ENCODE peak calls at places on chromosome 13, in nine cellular contexts. J, U, P, D, W, L, V, A and Z are unnamed samples.

GRCh38 chr13:29676941-29677452 is 81.5 kb upstream of the SLC7A1 start:
- DNase-seq in V (no peak), A (no peak), P (no peak), L (peak; percentile 7), D (no peak), W (no peak), J (no peak), U (no peak), Z (no peak)

GRCh38 chr13:30710442-30710841 is 24.9 kb upstream of the ALOX5AP start:
- DNase-seq in L (no peak), V (no peak), W (no peak), A (no peak), J (no peak), P (no peak), D (no peak), U (no peak), Z (no peak)

GRCh38 chr13:73657821-73658540 is 476.2 kb downstream of the KLF12 start:
- DNase-seq in P (peak; percentile 19), W (no peak), D (no peak), U (no peak), V (no peak), J (peak; percentile 14), L (no peak), A (no peak), Z (peak; percentile 96)

GRCh38 chr13:100803091-100803490 is 128.5 kb upstream of the TMTC4 start:
- DNase-seq in J (no peak), V (no peak), L (no peak), U (no peak), W (no peak), D (no peak), P (no peak), A (no peak), Z (no peak)

GRCh38 chr13:101785858-101786257 is 333.4 kb downstream of the ITGBL1 start:
- DNase-seq in A (peak; percentile 77), W (no peak), V (no peak), P (no peak), J (no peak), U (no peak), D (peak; percentile 63), L (peak; percentile 64), Z (peak; percentile 61)

GRCh38 chr13:70668293-70668692 is 560.0 kb upstream of the KLHL1 start:
- DNase-seq in U (no peak), A (peak; percentile 73), P (no peak), L (peak; percentile 61), J (no peak), V (no peak), D (no peak), W (no peak), Z (no peak)

GRCh38 chr13:40345654-40346372 is 320.6 kb downstream of the FOXO1 start:
- DNase-seq in J (no peak), U (no peak), D (no peak), P (no peak), A (peak; percentile 18), L (peak; percentile 37), V (no peak), W (no peak), Z (no peak)

GRCh38 chr13:20720499-20720898 is 17.0 kb downstream of the IL17D start:
- DNase-seq in L (no peak), D (no peak), V (no peak), P (no peak), A (no peak), U (no peak), W (no peak), J (no peak), Z (no peak)

GRCh38 chr13:31631716-31632115 is 107.6 kb upstream of the RXFP2 start:
- DNase-seq in L (no peak), D (no peak), J (no peak), P (no peak), W (no peak), V (no peak), U (no peak), A (peak; percentile 15), Z (no peak)

GRCh38 chr13:99192480-99192879 is 8.2 kb upstream of the UBAC2 start:
- DNase-seq in A (no peak), V (no peak), P (no peak), W (no peak), U (no peak), L (no peak), D (no peak), J (no peak), Z (no peak)

GRCh38 chr13:97544041-97544765 is 110.2 kb downstream of the RAP2A start:
- DNase-seq in V (no peak), A (no peak), P (no peak), W (no peak), D (no peak), J (no peak), L (no peak), U (no peak), Z (no peak)

GRCh38 chr13:36685912-36686311 is 12.1 kb downstream of the SERTM1 start:
- DNase-seq in J (no peak), L (no peak), P (no peak), V (no peak), U (no peak), W (no peak), D (no peak), A (no peak), Z (no peak)

GRCh38 chr13:72886272-72887062 is 104.5 kb downstream of the PIBF1 start:
- DNase-seq in P (no peak), D (no peak), J (no peak), L (no peak), W (no peak), U (no peak), V (no peak), A (no peak), Z (no peak)

GRCh38 chr13:49649244-49649962 is 21.1 kb downstream of the ARL11 start:
- DNase-seq in L (peak; percentile 35), P (no peak), D (no peak), A (peak; percentile 68), W (no peak), U (no peak), V (no peak), J (no peak), Z (peak; percentile 45)

GRCh38 chr13:36366023-36366422 is 19.8 kb upstream of the SPART start:
- DNase-seq in L (no peak), W (no peak), U (no peak), P (no peak), J (no peak), A (no peak), V (no peak), D (no peak), Z (no peak)

DNA sequence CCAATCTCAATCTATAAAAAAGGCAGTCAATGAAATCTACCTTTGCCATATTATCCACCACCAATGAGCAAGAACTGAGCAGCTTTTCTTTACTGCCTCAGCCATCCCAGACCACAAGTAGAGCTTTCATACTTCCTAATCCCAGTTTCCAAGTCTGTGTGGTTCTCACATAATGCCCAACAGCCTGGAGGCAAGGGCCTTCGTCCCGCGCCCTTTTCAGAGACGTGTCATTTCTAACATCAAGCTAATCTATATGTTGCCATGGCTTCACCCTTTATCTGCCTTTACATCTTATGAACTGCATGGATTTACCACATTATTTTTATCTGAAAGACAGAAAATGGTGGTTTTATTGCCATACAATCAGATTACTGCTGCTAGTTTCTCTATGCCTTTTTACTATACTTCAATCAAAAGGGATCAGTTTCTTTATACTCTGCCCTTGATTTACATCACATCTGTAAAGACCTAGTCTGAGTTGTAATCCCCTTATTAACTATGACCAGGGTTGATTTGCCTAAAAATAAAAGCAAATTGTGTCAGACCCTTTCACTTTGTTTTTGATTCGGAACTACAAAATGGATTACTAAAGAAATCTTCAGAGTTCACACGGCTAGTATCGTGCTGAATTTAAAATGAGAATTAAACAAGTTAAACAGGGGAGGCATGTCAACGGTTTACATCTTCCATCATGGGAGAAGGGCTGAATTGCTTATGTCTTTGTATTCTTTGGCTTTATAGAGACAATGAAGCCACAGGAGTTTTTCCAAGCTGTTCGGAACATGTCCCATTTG is 5.8 kb downstream of the EFNB2 start:
- DNase-seq in D (no peak), L (peak; percentile 67), V (no peak), A (no peak), U (no peak), P (no peak), J (no peak), W (no peak), Z (no peak)
- H3K4me3 ChIP-seq in D (peak overlapping the region; percentile 85), L (peak overlapping the region; percentile 71), V (no peak overlapping the region), A (peak overlapping the region; percentile 21), U (no peak overlapping the region), P (no peak overlapping the region), J (peak overlapping the region; percentile 29), W (no peak overlapping the region), Z (no peak overlapping the region)

GRCh38 chr13:110702591-110703526 is 3.1 kb downstream of the CARS2 start:
- DNase-seq in L (no peak), A (no peak), V (no peak), J (no peak), W (no peak), P (no peak), D (no peak), U (no peak), Z (peak; percentile 18)
- H3K4me1 ChIP-seq in L (peaks cover 6% of the 10 kb centered on the region), A (peaks cover 6% of the 10 kb centered on the region), V (peaks cover 22% of the 10 kb centered on the region), J (no peaks in the 10 kb centered on the region), W (peaks cover 7% of the 10 kb centered on the region), P (peaks cover 7% of the 10 kb centered on the region), D (peaks cover 12% of the 10 kb centered on the region), U (peaks cover 27% of the 10 kb centered on the region), Z (peaks cover 8% of the 10 kb centered on the region)

DNA sequence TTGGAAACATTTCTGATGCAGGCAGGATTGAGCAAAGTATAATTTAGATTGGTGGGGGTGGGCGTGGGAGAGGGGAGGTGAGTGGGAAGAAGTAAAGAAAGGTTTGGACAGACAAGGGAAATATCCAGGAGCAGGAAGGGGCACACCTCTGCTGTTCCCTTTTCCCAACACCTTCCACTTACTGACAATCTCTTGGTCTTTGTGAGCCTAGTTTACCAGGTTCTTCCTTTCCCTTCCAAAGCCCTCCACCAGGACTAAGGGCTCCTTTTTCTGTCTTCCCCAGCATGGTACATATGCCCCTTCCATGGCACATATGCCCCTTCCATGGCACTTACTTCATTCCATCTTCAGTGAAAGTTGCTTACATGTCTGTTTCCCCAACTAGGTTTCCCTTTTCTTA is 6.2 kb upstream of the THSD1 start:
- DNase-seq in W (no peak), V (no peak), D (no peak), U (no peak), A (no peak), L (no peak), P (no peak), J (no peak), Z (no peak)
- H3K27me3 ChIP-seq in W (no peaks in the 10 kb centered on the region), V (no peaks in the 10 kb centered on the region), D (no peaks in the 10 kb centered on the region), U (no peaks in the 10 kb centered on the region), A (no peaks in the 10 kb centered on the region), L (peaks cover 3% of the 10 kb centered on the region), P (no peaks in the 10 kb centered on the region), J (no peaks in the 10 kb centered on the region), Z (no peaks in the 10 kb centered on the region)

GRCh38 chr13:113643593-113643992 is 14.4 kb downstream of the ATP4B start:
- DNase-seq in A (no peak), V (no peak), D (no peak), U (no peak), L (no peak), J (no peak), P (no peak), W (no peak), Z (no peak)

GRCh38 chr13:113646921-113647340 is 11.1 kb downstream of the ATP4B start:
- DNase-seq in U (no peak), L (no peak), V (no peak), J (no peak), W (no peak), P (peak; percentile 9), D (peak; percentile 7), A (no peak), Z (no peak)

GRCh38 chr13:113644800-113645199 is 13.2 kb downstream of the ATP4B start:
- DNase-seq in P (no peak), W (no peak), V (no peak), D (no peak), U (no peak), L (no peak), J (no peak), A (no peak), Z (no peak)

GRCh38 chr13:113646376-113646775 is 11.6 kb downstream of the ATP4B start:
- DNase-seq in U (no peak), P (no peak), V (no peak), L (no peak), A (no peak), W (no peak), J (no peak), D (peak; percentile 8), Z (no peak)

GRCh38 chr13:113645329-113645728 is 12.7 kb downstream of the ATP4B start:
- DNase-seq in D (no peak), V (no peak), P (no peak), L (no peak), U (no peak), W (no peak), A (no peak), J (no peak), Z (no peak)
- H3K4me3 ChIP-seq in D (no peak overlapping the region), V (no peak overlapping the region), P (no peak overlapping the region), L (no peak overlapping the region), U (no peak overlapping the region), W (no peak overlapping the region), A (no peak overlapping the region), J (no peak overlapping the region), Z (no peak overlapping the region)